ENCODE peak calls at places on chromosome 20, in five cellular contexts. A is stimulated activated CD4-positive, alpha-beta T cell treated with anti-CD3 and anti-CD28 coated beads, Interleukin-2, amount 100 ng/mL, for 48 hours; R is AG04450; T is colonic mucosa; C is NCI-H2171. W is an unnamed sample.

GRCh38 chr20:57872816-57873409 is 163.1 kb upstream of the PMEPA1 start:
- DNase-seq in A (no peak), R (no peak), T (no peak), C (no peak), W (no peak)

GRCh38 chr20:17560344-17561074 is 9.4 kb upstream of the DSTN start:
- DNase-seq in A (no peak), R (no peak), T (no peak), C (no peak), W (no peak)

GRCh38 chr20:33600414-33600813 is 61.7 kb upstream of the C20orf144 start:
- DNase-seq in A (no peak), R (no peak), T (no peak), C (no peak), W (no peak)

GRCh38 chr20:58179432-58180099 is 48.9 kb downstream of the ANKRD60 start:
- DNase-seq in A (peak; percentile 70), R (no peak), T (peak; percentile 62), C (peak; percentile 52), W (no peak)

GRCh38 chr20:7272512-7272911 is 505.0 kb downstream of the BMP2 start:
- DNase-seq in A (no peak), R (no peak), T (no peak), C (peak; percentile 11), W (no peak)

GRCh38 chr20:37690626-37691369 is 3.0 kb upstream of the CTNNBL1 start:
- DNase-seq in A (no peak), R (no peak), T (no peak), C (no peak), W (no peak)

GRCh38 chr20:24768226-24768625 is 180.8 kb upstream of the CST7 start:
- DNase-seq in A (no peak), R (no peak), T (no peak), C (no peak), W (no peak)

GRCh38 chr20:10492844-10493243 is 57.7 kb downstream of the SLX4IP start:
- DNase-seq in A (no peak), R (no peak), T (no peak), C (no peak), W (no peak)

GRCh38 chr20:48191200-48191599 is 405.9 kb upstream of the SULF2 start:
- DNase-seq in A (no peak), R (no peak), T (no peak), C (no peak), W (no peak)

GRCh38 chr20:1122388-1123315 is 4.2 kb downstream of the PSMF1 start:
- DNase-seq in A (no peak), R (no peak), T (peak; percentile 75), C (no peak), W (peak; percentile 17)

GRCh38 chr20:1663917-1664316 is 6.3 kb upstream of the SIRPG start:
- DNase-seq in A (no peak), R (no peak), T (no peak), C (no peak), W (no peak)

GRCh38 chr20:50200482-50201104 is 10.0 kb downstream of the CEBPB start:
- DNase-seq in A (no peak), R (no peak), T (no peak), C (no peak), W (no peak)

GRCh38 chr20:38195521-38195920 is 30.5 kb upstream of the TGM2 start:
- DNase-seq in A (no peak), R (no peak), T (no peak), C (no peak), W (no peak)

GRCh38 chr20:17854307-17854903 is 114.2 kb downstream of the SNX5 start:
- DNase-seq in A (no peak), R (no peak), T (peak; percentile 84), C (peak; percentile 24), W (no peak)

GRCh38 chr20:47546184-47547033 is 44.7 kb downstream of the NCOA3 start:
- DNase-seq in A (no peak), R (peak; percentile 83), T (no peak), C (no peak), W (peak; percentile 13)

GRCh38 chr20:59585714-59586404 is 18.5 kb upstream of the PHACTR3 start:
- DNase-seq in A (no peak), R (no peak), T (no peak), C (no peak), W (no peak)